ENCODE peak calls at places on chromosomes 11 and 22, in five cellular contexts. M, C, W, T and N are unnamed samples.

GRCh38 chr11:64286801-64287159 is 1.1 kb downstream of the GPR137 start:
- DNase-seq in M (no peak), C (no peak), W (no peak), T (no peak), N (no peak)

GRCh38 chr22:24112188-24112587 is 69.1 kb upstream of the SUSD2 start:
- DNase-seq in M (no peak), C (no peak), W (no peak), T (no peak), N (no peak)

GRCh38 chr22:33919591-33920501 is at the start of gene LARGE1:
- DNase-seq in M (peak; percentile 71), C (peak; percentile 63), W (peak; percentile 67), T (no peak), N (peak; percentile 93)

GRCh38 chr11:12377106-12377823 is at the start of gene PARVA:
- DNase-seq in M (peak; percentile 81), C (peak; percentile 72), W (peak; percentile 76), T (peak; percentile 81), N (no peak)

GRCh38 chr11:61553373-61554171 is 27.3 kb downstream of the SYT7 start:
- DNase-seq in M (no peak), C (no peak), W (no peak), T (no peak), N (no peak)

GRCh38 chr11:122861631-122862030 is 20.9 kb upstream of the JHY start:
- DNase-seq in M (no peak), C (no peak), W (no peak), T (no peak), N (no peak)

GRCh38 chr22:20725987-20726558 is 47.8 kb upstream of the SERPIND1 start:
- DNase-seq in M (no peak), C (no peak), W (no peak), T (no peak), N (no peak)

GRCh38 chr22:19962909-19963806 is 21.5 kb upstream of the TXNRD2 start:
- DNase-seq in M (no peak), C (peak; percentile 95), W (peak; percentile 93), T (no peak), N (peak; percentile 89)

GRCh38 chr22:48376936-48377335 is 1450.7 kb downstream of the BRD1 start:
- DNase-seq in M (peak; percentile 41), C (no peak), W (no peak), T (peak; percentile 45), N (peak; percentile 55)

GRCh38 chr11:2586793-2587131 is 113.0 kb downstream of the KCNQ1OT1 start:
- DNase-seq in M (peak; percentile 56), C (no peak), W (no peak), T (peak; percentile 65), N (no peak)

GRCh38 chr11:12517741-12518140 is 140.4 kb downstream of the PARVA start:
- DNase-seq in M (no peak), C (no peak), W (no peak), T (no peak), N (no peak)

GRCh38 chr22:20646906-20647305 is 127.0 kb upstream of the SERPIND1 start:
- DNase-seq in M (no peak), C (no peak), W (no peak), T (no peak), N (no peak)

GRCh38 chr11:20010106-20010860 is 150.0 kb downstream of the DBX1 start:
- DNase-seq in M (no peak), C (no peak), W (no peak), T (no peak), N (no peak)

GRCh38 chr22:24868979-24869378 is 63.0 kb downstream of the SGSM1 start:
- DNase-seq in M (no peak), C (no peak), W (no peak), T (no peak), N (no peak)

GRCh38 chr22:37732699-37733607 is 36.1 kb downstream of the TRIOBP start:
- DNase-seq in M (no peak), C (no peak), W (no peak), T (no peak), N (no peak)

GRCh38 chr22:23789121-23789520 is 2.4 kb downstream of the SMARCB1 start:
- DNase-seq in M (no peak), C (no peak), W (no peak), T (peak; percentile 41), N (peak; percentile 12)

GRCh38 chr22:49023161-49023878 is 804.4 kb downstream of the BRD1 start:
- DNase-seq in M (peak; percentile 54), C (no peak), W (no peak), T (no peak), N (peak; percentile 91)

GRCh38 chr11:12177739-12178338 is 67.4 kb downstream of the MICAL2 start:
- DNase-seq in M (no peak), C (no peak), W (no peak), T (peak; percentile 36), N (no peak)

GRCh38 chr11:120432056-120433018 is 79.2 kb upstream of the GRIK4 start:
- DNase-seq in M (no peak), C (no peak), W (no peak), T (no peak), N (no peak)

GRCh38 chr11:65866524-65867283 is 5.9 kb downstream of the EFEMP2 start:
- DNase-seq in M (no peak), C (no peak), W (no peak), T (no peak), N (peak; percentile 72)

GRCh38 chr11:926341-926916 is 759 bp downstream of the AP2A2 start:
- DNase-seq in M (peak; percentile 74), C (no peak), W (peak; percentile 41), T (no peak), N (peak; percentile 65)

GRCh38 chr11:125784678-125785077 is 3.2 kb upstream of the PATE3 start:
- DNase-seq in M (no peak), C (no peak), W (no peak), T (no peak), N (no peak)

GRCh38 chr22:24686280-24686679 is 83.3 kb downstream of the GGT1 start:
- DNase-seq in M (no peak), C (no peak), W (no peak), T (no peak), N (no peak)

GRCh38 chr11:8287297-8288070 is 23.8 kb upstream of the LMO1 start:
- DNase-seq in M (peak; percentile 37), C (no peak), W (no peak), T (peak; percentile 45), N (peak; percentile 40)

GRCh38 chr11:80727315-80727714 is 1286.5 kb upstream of the TENM4 start:
- DNase-seq in M (no peak), C (no peak), W (no peak), T (no peak), N (no peak)

GRCh38 chr11:45366839-45367238 is 80.7 kb upstream of the SYT13 start:
- DNase-seq in M (no peak), C (no peak), W (no peak), T (no peak), N (no peak)

GRCh38 chr11:61731956-61732675 is 20.3 kb upstream of the MYRF start:
- DNase-seq in M (no peak), C (no peak), W (no peak), T (no peak), N (no peak)

GRCh38 chr11:22115470-22116037 is 77.3 kb upstream of the ANO5 start:
- DNase-seq in M (no peak), C (no peak), W (no peak), T (no peak), N (no peak)

GRCh38 chr11:101288392-101288791 is 158.8 kb upstream of the PGR start:
- DNase-seq in M (no peak), C (no peak), W (no peak), T (no peak), N (no peak)

GRCh38 chr22:25760848-25761595 is 19.0 kb downstream of the MYO18B start:
- DNase-seq in M (no peak), C (no peak), W (no peak), T (no peak), N (no peak)

GRCh38 chr11:130907229-130907628 is 9.1 kb downstream of the SNX19 start:
- DNase-seq in M (no peak), C (no peak), W (no peak), T (no peak), N (no peak)

GRCh38 chr11:26621147-26621546 is 49.1 kb upstream of the MUC15 start:
- DNase-seq in M (no peak), C (no peak), W (no peak), T (no peak), N (no peak)

GRCh38 chr11:88015170-88015569 is 160.1 kb downstream of the RAB38 start:
- DNase-seq in M (no peak), C (no peak), W (no peak), T (no peak), N (no peak)

GRCh38 chr11:88016392-88017020 is 158.7 kb downstream of the RAB38 start:
- DNase-seq in M (peak; percentile 78), C (peak; percentile 74), W (peak; percentile 69), T (no peak), N (no peak)

GRCh38 chr11:88012456-88012855 is 162.8 kb downstream of the RAB38 start:
- DNase-seq in M (no peak), C (no peak), W (no peak), T (no peak), N (no peak)
- TF ChIP-seq CTCF in M (no peak), C (no peak), W (no peak), T (no peak), N (no peak)

DNA sequence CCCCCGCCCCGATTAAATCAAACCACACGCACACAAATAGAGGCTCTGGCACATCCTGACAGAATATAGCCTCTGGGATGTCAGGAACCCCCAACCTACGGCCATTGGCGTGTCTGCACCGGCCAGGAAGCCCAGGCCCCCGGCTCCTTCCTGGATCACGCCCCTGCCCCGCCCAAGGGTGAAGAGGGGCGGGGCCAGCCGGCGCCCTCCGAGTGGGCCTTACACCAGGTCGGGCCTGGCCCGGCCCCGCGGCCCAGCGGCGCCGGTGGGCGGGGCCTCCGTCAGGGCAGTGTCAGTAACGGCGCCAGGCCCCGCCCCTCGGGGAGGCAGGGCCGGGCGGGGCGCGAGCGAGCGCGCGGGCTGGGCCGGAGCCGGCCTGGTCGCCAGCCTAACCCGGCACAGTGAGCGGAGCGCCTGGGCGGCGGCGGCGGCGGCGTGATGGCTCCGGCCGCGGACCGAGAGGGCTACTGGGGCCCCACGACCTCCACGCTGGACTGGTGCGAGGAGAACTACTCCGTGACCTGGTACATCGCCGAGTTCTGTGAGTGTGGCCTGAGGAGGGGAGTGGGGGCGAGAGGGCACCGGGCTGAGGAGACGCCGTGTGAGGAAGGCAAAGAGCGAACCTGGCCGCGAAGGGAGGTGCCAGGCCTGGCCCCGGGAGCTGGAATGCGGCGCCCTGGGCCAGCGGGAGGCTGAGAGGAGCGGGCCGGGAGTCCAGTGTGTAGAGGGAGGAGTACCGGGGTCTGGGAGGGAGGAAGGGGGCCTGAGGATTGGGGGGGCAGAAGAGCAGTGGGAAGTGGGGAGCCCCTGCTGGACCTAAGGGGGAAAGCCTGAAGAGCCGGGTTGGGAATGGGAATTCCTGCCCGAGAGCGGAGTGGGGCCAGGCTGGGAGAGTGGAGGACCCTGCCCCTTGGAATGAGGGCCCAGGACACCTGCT is at the start of gene ACER3:
- DNase-seq in M (peak; percentile 95), C (peak; percentile 96), W (peak; percentile 95), T (peak; percentile 88), N (peak; percentile 92)
- TF ChIP-seq CTCF in M (peak; percentile 8), C (no peak), W (peak; percentile 26), T (no peak), N (peak; percentile 61)

DNA sequence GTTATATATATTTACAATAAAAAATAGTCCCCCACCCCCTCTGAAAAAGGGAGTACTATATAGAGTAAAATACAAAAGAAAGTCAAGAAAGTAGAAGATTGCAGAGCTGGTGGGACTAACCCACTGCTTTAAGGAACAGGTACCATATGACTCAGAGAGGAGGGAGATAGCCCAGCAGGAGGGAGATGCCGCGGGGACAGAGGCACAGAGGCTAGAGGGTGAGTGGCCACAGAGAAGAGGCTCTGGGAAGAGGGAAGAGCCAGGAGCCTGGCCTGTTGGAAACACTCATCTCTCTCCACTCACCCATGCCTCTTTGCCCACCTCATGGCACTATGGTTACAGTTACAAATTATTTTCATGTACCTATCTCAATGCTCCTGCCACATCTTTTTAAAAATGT is 53.6 kb upstream of the LYVE1 start:
- DNase-seq in M (no peak), C (no peak), W (no peak), T (peak; percentile 40), N (no peak)
- TF ChIP-seq CTCF in M (no peak), C (no peak), W (no peak), T (no peak), N (no peak)

GRCh38 chr22:36386351-36386899 is 1.3 kb downstream of the MYH9 start:
- DNase-seq in M (peak; percentile 78), C (no peak), W (peak; percentile 69), T (no peak), N (no peak)
- TF ChIP-seq CTCF in M (no peak), C (no peak), W (no peak), T (no peak), N (peak; percentile 30)